ENCODE peak calls at places on chromosomes 6 and 20, in six cellular contexts. M, U, V, A, J and R are unnamed samples.
A peak's percentile ranks its signal among the peaks of the same experiment; 100 is the strongest.

GRCh38 chr20:38896009-38896594 is 30.1 kb upstream of the FAM83D start:
- DNase-seq in M (no peak), J (no peak), A (no peak), V (no peak), U (no peak), R (no peak)

GRCh38 chr6:158536891-158537798 is 22.7 kb upstream of the TMEM181 start:
- DNase-seq in U (no peak), M (peak; percentile 40), V (peak; percentile 14), A (peak; percentile 54), J (peak; percentile 84), R (no peak)

GRCh38 chr6:42428326-42429041 is 23.2 kb downstream of the TRERF1 start:
- DNase-seq in U (no peak), J (no peak), M (peak; percentile 55), V (peak; percentile 34), A (no peak), R (no peak)

GRCh38 chr20:16947346-16947943 is 199.3 kb downstream of the OTOR start:
- DNase-seq in A (no peak), V (no peak), M (no peak), U (no peak), J (no peak), R (no peak)

GRCh38 chr6:100382031-100382430 is 82.7 kb downstream of the SIM1 start:
- DNase-seq in A (no peak), M (no peak), V (no peak), J (no peak), U (no peak), R (no peak)

GRCh38 chr20:3162080-3162611 is 2.5 kb upstream of the FASTKD5 start:
- DNase-seq in V (no peak), U (no peak), A (no peak), J (no peak), M (no peak), R (no peak)

GRCh38 chr6:2503816-2504494 is 246.8 kb downstream of the MYLK4 start:
- DNase-seq in V (no peak), A (no peak), U (peak; percentile 68), J (no peak), M (no peak), R (peak; percentile 14)

GRCh38 chr6:74075323-74075722 is 379.3 kb downstream of the CD109 start:
- DNase-seq in J (no peak), V (no peak), M (peak; percentile 21), A (no peak), U (no peak), R (no peak)

GRCh38 chr6:169240125-169240524 is 13.5 kb downstream of the THBS2 start:
- DNase-seq in A (no peak), M (no peak), J (no peak), U (no peak), V (no peak), R (no peak)

GRCh38 chr6:143260857-143261256 is 189.6 kb downstream of the ADAT2 start:
- DNase-seq in J (no peak), U (peak; percentile 28), A (no peak), V (no peak), M (no peak), R (no peak)

GRCh38 chr6:154901856-154902552 is 93.1 kb upstream of the TIAM2 start:
- DNase-seq in A (no peak), V (no peak), J (no peak), U (no peak), M (no peak), R (no peak)

GRCh38 chr6:14876778-14877613 is 368.9 kb upstream of the JARID2 start:
- DNase-seq in J (no peak), U (peak; percentile 86), A (peak; percentile 44), V (no peak), M (no peak), R (peak; percentile 80)

GRCh38 chr6:165580139-165580538 is 82.9 kb downstream of the PDE10A start:
- DNase-seq in U (no peak), J (no peak), A (no peak), M (no peak), V (no peak), R (no peak)

GRCh38 chr20:57498425-57499400 is 26.2 kb downstream of the CTCFL start:
- DNase-seq in J (peak; percentile 78), M (peak; percentile 40), A (no peak), V (no peak), U (peak; percentile 29), R (no peak)

GRCh38 chr6:132648356-132648755 is 10.6 kb downstream of the TAAR1 start:
- DNase-seq in M (no peak), V (no peak), A (no peak), J (no peak), U (peak; percentile 60), R (peak; percentile 23)
- H3K27me3 ChIP-seq in M (no peaks in the 10 kb centered on the region), V (no peaks in the 10 kb centered on the region), A (no peaks in the 10 kb centered on the region), J (no peaks in the 10 kb centered on the region), U (no peaks in the 10 kb centered on the region), R (no peaks in the 10 kb centered on the region)

DNA sequence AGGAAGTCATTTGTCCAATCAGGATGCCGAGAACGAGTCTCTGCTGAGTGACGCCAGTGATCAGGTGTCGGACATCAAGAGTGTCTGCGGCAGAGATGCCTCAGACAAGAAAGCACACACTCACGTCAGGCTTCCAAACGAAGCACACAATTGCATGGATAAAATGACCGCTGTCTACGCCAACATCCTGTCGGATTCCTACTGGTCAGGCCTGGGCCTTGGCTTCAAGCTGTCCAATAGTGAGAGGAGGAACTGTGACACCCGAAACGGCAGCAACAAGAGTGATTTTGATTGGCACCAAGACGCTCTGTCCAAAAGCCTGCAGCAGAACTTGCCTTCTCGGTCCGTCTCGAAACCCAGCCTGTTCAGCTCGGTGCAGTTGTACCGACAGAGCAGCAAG is 281.5 kb downstream of the TSHZ2 start:
- DNase-seq in A (no peak), M (no peak), V (no peak), U (no peak), J (no peak), R (no peak)
- H3K36me3 ChIP-seq in A (peaks cover 16% of the 10 kb centered on the region), M (no peaks in the 10 kb centered on the region), V (no peaks in the 10 kb centered on the region), U (no peaks in the 10 kb centered on the region), J (no peaks in the 10 kb centered on the region), R (no peaks in the 10 kb centered on the region)

DNA sequence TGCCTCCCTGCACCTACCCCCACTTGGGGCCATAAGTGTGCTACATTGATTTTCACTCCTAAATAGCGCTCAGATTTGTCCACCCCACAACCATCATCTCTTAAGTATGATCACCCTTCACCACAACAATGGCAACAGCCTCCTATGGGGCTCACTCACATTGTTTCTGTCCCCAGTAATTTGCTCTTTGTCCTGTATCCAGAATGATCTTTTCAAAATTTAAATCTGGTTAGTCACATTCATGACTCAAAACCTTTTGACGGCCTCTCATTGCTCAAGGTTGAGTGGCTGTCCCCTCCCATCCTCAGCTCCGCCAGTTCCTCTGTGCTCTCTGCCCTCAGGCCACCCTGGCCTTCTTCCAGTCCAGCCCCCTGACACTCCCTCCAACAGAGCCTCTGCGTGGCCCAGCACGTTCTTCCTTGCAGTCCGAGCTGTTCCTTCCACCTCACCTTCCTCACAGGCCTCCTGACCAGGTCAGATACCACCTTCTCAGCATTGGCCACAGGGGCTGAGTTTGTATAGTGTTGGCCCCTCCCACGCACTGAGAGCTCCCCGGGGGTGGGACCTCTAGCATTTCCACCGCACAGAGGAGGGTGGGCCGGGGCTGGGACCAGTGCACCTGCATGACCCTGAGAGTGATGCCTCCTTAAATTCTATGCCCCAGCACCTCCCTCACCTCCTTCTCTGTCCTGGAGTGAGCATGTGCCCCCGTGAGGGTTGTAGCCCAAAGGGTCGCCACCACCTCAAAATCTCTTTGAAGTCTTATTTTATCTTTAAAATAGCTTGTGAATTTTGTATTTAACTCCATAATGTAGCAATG is 2.4 kb upstream of the PPP1R3G start:
- DNase-seq in U (peak; percentile 63), M (no peak), V (no peak), J (no peak), A (no peak), R (peak; percentile 76)
- H3K27me3 ChIP-seq in U (peaks cover 4% of the 10 kb centered on the region), M (no peaks in the 10 kb centered on the region), V (no peaks in the 10 kb centered on the region), J (peaks cover 49% of the 10 kb centered on the region), A (no peaks in the 10 kb centered on the region), R (peaks cover 9% of the 10 kb centered on the region)

GRCh38 chr6:126007795-126008194 is 21.5 kb downstream of the TRMT11 start:
- DNase-seq in U (no peak), A (no peak), J (no peak), V (no peak), M (no peak), R (no peak)
- H3K36me3 ChIP-seq in U (peaks cover 17% of the 10 kb centered on the region), A (peaks cover 31% of the 10 kb centered on the region), J (peaks cover 38% of the 10 kb centered on the region), V (peaks cover 6% of the 10 kb centered on the region), M (peaks cover 7% of the 10 kb centered on the region), R (no peaks in the 10 kb centered on the region)

DNA sequence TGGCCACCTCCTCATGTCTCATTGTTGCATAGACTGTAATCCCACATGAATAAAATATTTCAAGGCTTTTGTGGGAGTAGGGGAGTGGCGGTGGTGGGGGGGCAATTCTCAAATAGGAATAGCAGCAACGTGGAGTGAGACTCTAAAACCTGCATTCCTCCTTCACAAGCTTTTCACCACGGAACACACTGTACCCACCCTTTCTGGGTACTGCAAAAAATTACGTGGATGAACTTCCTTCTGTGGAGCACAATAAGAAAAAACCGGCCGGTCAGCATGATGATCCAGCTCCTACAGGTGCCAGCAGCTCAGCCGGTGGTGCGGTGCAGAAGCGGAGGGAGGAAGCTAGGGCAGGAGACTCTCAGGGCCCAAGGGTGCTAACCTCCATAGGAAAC is 930 bp upstream of the RRAGD start:
- DNase-seq in U (no peak), J (no peak), M (no peak), V (no peak), A (no peak), R (no peak)
- H3K27me3 ChIP-seq in U (peaks cover 32% of the 10 kb centered on the region), J (no peaks in the 10 kb centered on the region), M (no peaks in the 10 kb centered on the region), V (peaks cover 4% of the 10 kb centered on the region), A (no peaks in the 10 kb centered on the region), R (no peaks in the 10 kb centered on the region)

DNA sequence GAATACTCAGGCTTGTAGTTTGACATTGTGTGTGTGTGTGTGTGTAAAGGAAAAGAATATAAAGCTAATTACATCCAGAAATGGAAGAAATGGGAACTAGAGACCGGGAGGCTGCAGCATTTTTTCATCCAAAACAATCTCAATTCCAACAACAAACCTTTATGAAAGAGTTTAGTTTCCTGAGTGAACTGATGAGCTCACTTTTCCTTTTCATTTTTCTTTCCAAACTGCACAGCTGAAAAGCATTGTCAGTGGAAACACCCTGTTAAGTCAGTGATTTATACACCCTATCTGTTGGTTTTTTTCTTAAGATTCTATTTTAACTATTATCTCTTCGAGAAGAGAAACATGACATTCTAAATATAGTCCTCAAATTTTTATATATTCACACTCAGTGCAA is 130.9 kb downstream of the RFPL4B start:
- DNase-seq in U (no peak), V (no peak), J (no peak), A (no peak), M (no peak), R (no peak)
- H3K36me3 ChIP-seq in U (no peaks in the 10 kb centered on the region), V (no peaks in the 10 kb centered on the region), J (no peaks in the 10 kb centered on the region), A (no peaks in the 10 kb centered on the region), M (no peaks in the 10 kb centered on the region), R (no peaks in the 10 kb centered on the region)